ENCODE peak calls at places on chromosomes 4 and X, in five cellular contexts. One of them, this sample, is unnamed.

GRCh38 chr4:189021831-189022230 is 882.6 kb downstream of the TRIML1 start:
- DNase-seq in AG04450: peak
- DNase-seq in sigmoid colon: peak
- DNase-seq in progenitor cell of endocrine pancreas: no peak
- DNase-seq in GM23248: peak
- DNase-seq in this sample: no peak

GRCh38 chr4:128159967-128160366 is 98.9 kb downstream of the LARP1B start:
- DNase-seq in AG04450: peak
- DNase-seq in sigmoid colon: no peak
- DNase-seq in progenitor cell of endocrine pancreas: no peak
- DNase-seq in GM23248: peak
- DNase-seq in this sample: no peak

GRCh38 chr4:153027879-153028278 is 91.8 kb downstream of the FHDC1 start:
- DNase-seq in AG04450: no peak
- DNase-seq in sigmoid colon: no peak
- DNase-seq in progenitor cell of endocrine pancreas: no peak
- DNase-seq in GM23248: no peak
- DNase-seq in this sample: no peak

GRCh38 chr4:125501661-125502060 is 186.9 kb downstream of the FAT4 start:
- DNase-seq in AG04450: no peak
- DNase-seq in sigmoid colon: no peak
- DNase-seq in progenitor cell of endocrine pancreas: no peak
- DNase-seq in GM23248: no peak
- DNase-seq in this sample: no peak

GRCh38 chr4:166017804-166018203 is 144.8 kb downstream of the TLL1 start:
- DNase-seq in AG04450: no peak
- DNase-seq in sigmoid colon: no peak
- DNase-seq in progenitor cell of endocrine pancreas: no peak
- DNase-seq in GM23248: no peak
- DNase-seq in this sample: no peak

GRCh38 chrX:134604701-134605271 is 53.5 kb downstream of the PLAC1 start:
- DNase-seq in AG04450: no peak
- DNase-seq in sigmoid colon: no peak
- DNase-seq in progenitor cell of endocrine pancreas: no peak
- DNase-seq in GM23248: peak
- DNase-seq in this sample: no peak

GRCh38 chr4:5893013-5893580 is at the start of gene CRMP1:
- DNase-seq in AG04450: no peak
- DNase-seq in sigmoid colon: no peak
- DNase-seq in progenitor cell of endocrine pancreas: no peak
- DNase-seq in GM23248: peak
- DNase-seq in this sample: no peak

GRCh38 chr4:88439161-88439760 is 17.7 kb upstream of the HERC5 start:
- DNase-seq in AG04450: no peak
- DNase-seq in sigmoid colon: no peak
- DNase-seq in progenitor cell of endocrine pancreas: no peak
- DNase-seq in GM23248: no peak
- DNase-seq in this sample: no peak

GRCh38 chrX:44580466-44580865 is 37.8 kb upstream of the FUNDC1 start:
- DNase-seq in AG04450: peak
- DNase-seq in sigmoid colon: no peak
- DNase-seq in progenitor cell of endocrine pancreas: no peak
- DNase-seq in GM23248: peak
- DNase-seq in this sample: no peak

GRCh38 chr4:157918036-157918832 is 254.6 kb downstream of the GASK1B start:
- DNase-seq in AG04450: no peak
- DNase-seq in sigmoid colon: no peak
- DNase-seq in progenitor cell of endocrine pancreas: no peak
- DNase-seq in GM23248: no peak
- DNase-seq in this sample: no peak

GRCh38 chrX:153646620-153647373 is at the start of gene DUSP9:
- DNase-seq in AG04450: no peak
- DNase-seq in sigmoid colon: peak
- DNase-seq in progenitor cell of endocrine pancreas: peak
- DNase-seq in GM23248: peak
- DNase-seq in this sample: peak

GRCh38 chr4:162285753-162286152 is 122.0 kb upstream of the FSTL5 start:
- DNase-seq in AG04450: no peak
- DNase-seq in sigmoid colon: no peak
- DNase-seq in progenitor cell of endocrine pancreas: no peak
- DNase-seq in GM23248: no peak
- DNase-seq in this sample: no peak

GRCh38 chr4:53043900-53044650 is 182.0 kb downstream of the RASL11B start:
- DNase-seq in AG04450: no peak
- DNase-seq in sigmoid colon: no peak
- DNase-seq in progenitor cell of endocrine pancreas: no peak
- DNase-seq in GM23248: no peak
- DNase-seq in this sample: no peak

GRCh38 chrX:136318166-136318565 is 17.4 kb downstream of the ADGRG4 start:
- DNase-seq in AG04450: no peak
- DNase-seq in sigmoid colon: no peak
- DNase-seq in progenitor cell of endocrine pancreas: no peak
- DNase-seq in GM23248: no peak
- DNase-seq in this sample: no peak

GRCh38 chr4:190018201-190018920 is 8.7 kb downstream of the FRG2 start:
- DNase-seq in AG04450: no peak
- DNase-seq in sigmoid colon: no peak
- DNase-seq in progenitor cell of endocrine pancreas: no peak
- DNase-seq in GM23248: no peak
- DNase-seq in this sample: no peak